ENCODE peak calls at places on chromosomes 5 and 9, in four cellular contexts. E is iris pigment epithelial cell, M is caudate nucleus, T is HCEC 1CT. N is an unnamed sample.

GRCh38 chr9:132898043-132898442 is 19.3 kb downstream of the SPACA9 start:
- DNase-seq in E (no peak), M (no peak), T (no peak), N (peak)

GRCh38 chr5:61177716-61178115 is 15.4 kb upstream of the SMIM15 start:
- DNase-seq in E (no peak), M (no peak), T (no peak), N (no peak)

GRCh38 chr5:103375356-103375755 is 116.8 kb downstream of the MACIR start:
- DNase-seq in E (peak), M (no peak), T (peak), N (no peak)

GRCh38 chr5:93076096-93076495 is 504.9 kb downstream of the NR2F1-AS1 start:
- DNase-seq in E (peak), M (no peak), T (peak), N (no peak)

GRCh38 chr9:131270171-131271015 is 5.9 kb downstream of the FAM78A start:
- DNase-seq in E (no peak), M (no peak), T (no peak), N (no peak)

GRCh38 chr9:71847892-71848291 is 63.1 kb downstream of the ABHD17B start:
- DNase-seq in E (no peak), M (no peak), T (no peak), N (no peak)

GRCh38 chr5:143047091-143047490 is 276.9 kb downstream of the ARHGAP26 start:
- DNase-seq in E (no peak), M (no peak), T (no peak), N (no peak)

GRCh38 chr5:50463726-50464125 is 22.6 kb upstream of the EMB start:
- DNase-seq in E (no peak), M (no peak), T (no peak), N (no peak)

GRCh38 chr9:68981825-68982224 is 32.1 kb downstream of the PRKACG start:
- DNase-seq in E (no peak), M (no peak), T (no peak), N (no peak)

GRCh38 chr9:107067715-107068416 is 204.9 kb downstream of the ZNF462 start:
- DNase-seq in E (no peak), M (no peak), T (no peak), N (no peak)

GRCh38 chr9:106927916-106928315 is 65.0 kb downstream of the ZNF462 start:
- DNase-seq in E (no peak), M (no peak), T (no peak), N (no peak)

GRCh38 chr5:67032921-67033664 is 163.5 kb downstream of the CD180 start:
- DNase-seq in E (peak), M (no peak), T (peak), N (no peak)

GRCh38 chr5:146306838-146307237 is 31.8 kb upstream of the POU4F3 start:
- DNase-seq in E (no peak), M (no peak), T (no peak), N (no peak)

GRCh38 chr5:112886975-112887374 is 25.9 kb downstream of the SRP19 start:
- DNase-seq in E (no peak), M (no peak), T (no peak), N (no peak)

GRCh38 chr5:43294226-43294625 is 19.0 kb downstream of the HMGCS1 start:
- DNase-seq in E (peak), M (no peak), T (peak), N (no peak)

GRCh38 chr5:137370096-137370495 is 129.0 kb downstream of the SPOCK1 start:
- DNase-seq in E (no peak), M (no peak), T (no peak), N (no peak)

GRCh38 chr5:134132372-134133212 is 18.1 kb downstream of the TCF7 start:
- DNase-seq in E (no peak), M (no peak), T (no peak), N (no peak)

GRCh38 chr5:143176048-143176447 is 227.4 kb downstream of the NR3C1 start:
- DNase-seq in E (no peak), M (no peak), T (no peak), N (peak)

GRCh38 chr5:27124590-27124989 is 86.2 kb upstream of the CDH9 start:
- DNase-seq in E (peak), M (no peak), T (peak), N (no peak)

GRCh38 chr5:36272136-36272665 is 29.5 kb downstream of the RANBP3L start:
- DNase-seq in E (no peak), M (no peak), T (no peak), N (no peak)

GRCh38 chr9:112863781-112864180 is 26.9 kb downstream of the SLC46A2 start:
- DNase-seq in E (no peak), M (no peak), T (no peak), N (no peak)

N was measured in cerebellar cortex.